ENCODE peak calls at places on chromosomes 12 and 14, in five cellular contexts. W is CD8-positive, alpha-beta memory T cell; N is tibial nerve; V is aorta; X is cardiac muscle cell. O is an unnamed sample.

GRCh38 chr12:58097741-58098140 is 156.4 kb downstream of the ATP23 start:
- DNase-seq in W (no peak), N (no peak), V (no peak), X (no peak), O (no peak)

GRCh38 chr12:6450869-6451347 is 934 bp upstream of the TAPBPL start:
- DNase-seq in W (no peak), N (no peak), V (no peak), X (no peak), O (peak; percentile 45)

GRCh38 chr14:39988939-39989338 is 556.7 kb upstream of the FBXO33 start:
- DNase-seq in W (no peak), N (no peak), V (no peak), X (peak; percentile 49), O (peak; percentile 38)

GRCh38 chr14:102421366-102422057 is 58.8 kb downstream of the TECPR2 start:
- DNase-seq in W (no peak), N (no peak), V (no peak), X (no peak), O (no peak)

GRCh38 chr14:85599939-85600338 is 70.0 kb downstream of the FLRT2 start:
- DNase-seq in W (no peak), N (no peak), V (no peak), X (no peak), O (no peak)

GRCh38 chr14:102795060-102795925 is 18.0 kb downstream of the TRAF3 start:
- DNase-seq in W (no peak), N (peak; percentile 36), V (peak; percentile 72), X (no peak), O (peak; percentile 56)

GRCh38 chr12:124470806-124471205 is 96.6 kb downstream of the NCOR2 start:
- DNase-seq in W (no peak), N (no peak), V (no peak), X (no peak), O (no peak)

GRCh38 chr12:55700255-55701018 is 7.3 kb downstream of the ITGA7 start:
- DNase-seq in W (no peak), N (no peak), V (peak; percentile 70), X (no peak), O (no peak)

GRCh38 chr12:12294215-12295005 is 27.6 kb upstream of the LRP6 start:
- DNase-seq in W (no peak), N (no peak), V (peak; percentile 53), X (peak; percentile 9), O (no peak)

GRCh38 chr12:75705749-75706719 is 194.6 kb upstream of the KRR1 start:
- DNase-seq in W (no peak), N (no peak), V (peak; percentile 77), X (peak; percentile 75), O (no peak)

GRCh38 chr12:65368071-65368470 is 89.6 kb downstream of the MSRB3 start:
- DNase-seq in W (no peak), N (no peak), V (no peak), X (peak; percentile 15), O (no peak)

GRCh38 chr14:26722258-26722657 is 124.4 kb upstream of the NOVA1 start:
- DNase-seq in W (no peak), N (no peak), V (no peak), X (no peak), O (no peak)

GRCh38 chr12:10031771-10032175 is 1.3 kb downstream of the CLEC9A start:
- DNase-seq in W (no peak), N (no peak), V (no peak), X (no peak), O (no peak)

GRCh38 chr12:122687091-122687490 is 16.1 kb downstream of the HCAR2 start:
- DNase-seq in W (no peak), N (no peak), V (no peak), X (no peak), O (no peak)

GRCh38 chr12:6612247-6612646 is 5.1 kb upstream of the CHD4 start:
- DNase-seq in W (peak; percentile 35), N (no peak), V (no peak), X (no peak), O (no peak)

GRCh38 chr12:77273898-77274297 is 208.5 kb upstream of the E2F7 start:
- DNase-seq in W (no peak), N (no peak), V (no peak), X (no peak), O (no peak)

GRCh38 chr12:16165506-16165905 is 112.0 kb downstream of the SLC15A5 start:
- DNase-seq in W (no peak), N (peak; percentile 13), V (no peak), X (peak; percentile 55), O (peak; percentile 58)

GRCh38 chr12:88733003-88733402 is 152.7 kb upstream of the KITLG start:
- DNase-seq in W (no peak), N (no peak), V (no peak), X (no peak), O (no peak)

DNA sequence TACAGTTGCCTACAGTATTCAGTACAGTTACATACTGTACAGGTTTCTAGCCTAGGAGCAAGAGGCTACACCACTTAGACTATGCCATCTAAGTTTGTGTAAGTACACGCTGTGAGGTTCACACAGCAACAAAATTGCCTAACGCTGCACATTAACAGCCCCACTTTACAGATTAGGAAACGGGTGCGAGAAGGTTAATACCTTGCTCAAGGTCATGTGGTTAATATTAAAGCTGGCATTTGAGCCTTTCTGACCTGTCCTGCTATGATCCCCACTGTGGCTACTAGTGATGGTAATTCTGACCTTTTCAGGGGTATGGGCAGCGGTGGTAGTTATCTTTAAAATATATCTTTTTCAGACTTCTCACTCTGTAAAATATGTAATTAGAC is 20.9 kb downstream of the ACVR1B start:
- DNase-seq in W (no peak), N (no peak), V (no peak), X (no peak), O (no peak)
- H3K36me3 ChIP-seq in W (no peaks in the 10 kb centered on the region), N (no peaks in the 10 kb centered on the region), V (peaks cover 5% of the 10 kb centered on the region), X (peaks cover 12% of the 10 kb centered on the region), O (peaks cover 11% of the 10 kb centered on the region)

GRCh38 chr14:59678352-59678751 is 101.7 kb upstream of the CCDC175 start:
- DNase-seq in W (no peak), N (no peak), V (no peak), X (no peak), O (no peak)

GRCh38 chr14:59677771-59678211 is 101.2 kb upstream of the CCDC175 start:
- DNase-seq in W (no peak), N (no peak), V (no peak), X (no peak), O (no peak)

GRCh38 chr14:59675394-59675793 is 98.8 kb upstream of the CCDC175 start:
- DNase-seq in W (no peak), N (no peak), V (no peak), X (no peak), O (no peak)

GRCh38 chr14:59679872-59680271 is 103.3 kb upstream of the CCDC175 start:
- DNase-seq in W (no peak), N (no peak), V (no peak), X (peak; percentile 27), O (no peak)
- H3K36me3 ChIP-seq in W (no peaks in the 10 kb centered on the region), N (no peaks in the 10 kb centered on the region), V (no peaks in the 10 kb centered on the region), X (no peaks in the 10 kb centered on the region), O (no peaks in the 10 kb centered on the region)

DNA sequence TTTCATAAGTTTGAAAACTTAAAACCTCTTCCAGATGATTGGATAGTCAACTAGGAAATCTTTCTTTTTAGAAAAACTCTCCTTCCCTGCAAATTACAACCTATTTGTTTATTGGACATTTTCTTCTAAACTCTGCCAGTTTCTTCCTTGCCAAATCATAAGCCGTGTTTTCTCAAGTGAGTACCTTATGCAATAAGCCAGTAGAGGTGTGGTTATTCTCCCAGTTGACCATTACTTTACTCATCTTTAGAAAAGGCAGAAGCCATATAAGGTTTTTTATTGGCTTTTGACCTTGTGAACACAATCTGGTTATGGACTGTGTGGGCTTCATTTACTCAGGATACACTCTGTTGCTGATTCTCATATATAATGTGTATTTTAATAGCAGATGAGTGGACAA is 14.6 kb downstream of the ACTR6 start:
- DNase-seq in W (no peak), N (no peak), V (no peak), X (no peak), O (no peak)
- H3K36me3 ChIP-seq in W (peaks cover 43% of the 10 kb centered on the region), N (peaks cover 6% of the 10 kb centered on the region), V (peaks cover 3% of the 10 kb centered on the region), X (peaks cover 49% of the 10 kb centered on the region), O (peaks cover 4% of the 10 kb centered on the region)

DNA sequence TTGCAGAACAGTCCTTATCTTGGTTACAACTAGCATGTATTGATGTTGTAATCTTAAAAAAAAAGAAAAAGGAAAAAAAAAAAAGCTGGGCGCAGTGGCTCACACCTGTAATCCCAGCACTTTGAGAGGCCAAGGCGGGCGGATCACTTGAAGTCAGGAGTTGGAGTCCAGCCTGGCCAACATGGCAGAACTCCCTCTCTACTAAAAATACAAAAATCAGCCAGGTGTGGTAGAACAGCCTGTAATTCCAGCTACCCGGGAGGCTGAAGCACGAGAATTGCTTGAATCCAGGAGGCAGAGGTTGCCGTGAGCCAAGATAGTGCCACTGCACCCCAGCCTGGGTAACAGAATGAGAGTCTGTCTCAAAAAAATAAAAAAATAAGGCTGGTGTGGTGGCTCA is 25.6 kb upstream of the TEAD4 start:
- DNase-seq in W (no peak), N (no peak), V (no peak), X (no peak), O (no peak)
- H3K36me3 ChIP-seq in W (peaks cover 10% of the 10 kb centered on the region), N (peaks cover 5% of the 10 kb centered on the region), V (peaks cover 4% of the 10 kb centered on the region), X (peaks cover 34% of the 10 kb centered on the region), O (peaks cover 2% of the 10 kb centered on the region)

DNA sequence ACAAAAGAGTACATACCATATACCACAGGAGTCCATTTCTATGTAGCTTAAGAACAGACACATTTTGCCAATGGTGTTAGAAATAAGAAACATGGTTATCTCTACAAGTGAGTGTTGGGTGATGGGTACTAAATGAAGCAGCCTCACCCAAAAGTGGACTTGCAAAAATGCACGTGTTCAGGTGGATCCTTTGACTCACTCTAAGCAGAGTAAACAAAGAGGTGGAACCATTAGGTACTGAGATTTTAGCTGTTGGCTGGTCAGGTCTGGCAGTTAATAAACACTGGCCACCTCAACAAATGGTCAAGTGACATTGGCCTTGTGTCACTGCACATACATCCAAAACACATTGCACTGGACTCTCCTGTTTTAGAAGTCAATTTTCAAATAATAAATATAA is 27.6 kb downstream of the EVL start:
- DNase-seq in W (no peak), N (no peak), V (no peak), X (no peak), O (no peak)
- H3K36me3 ChIP-seq in W (peaks cover 79% of the 10 kb centered on the region), N (no peaks in the 10 kb centered on the region), V (no peaks in the 10 kb centered on the region), X (peaks cover 5% of the 10 kb centered on the region), O (no peaks in the 10 kb centered on the region)

DNA sequence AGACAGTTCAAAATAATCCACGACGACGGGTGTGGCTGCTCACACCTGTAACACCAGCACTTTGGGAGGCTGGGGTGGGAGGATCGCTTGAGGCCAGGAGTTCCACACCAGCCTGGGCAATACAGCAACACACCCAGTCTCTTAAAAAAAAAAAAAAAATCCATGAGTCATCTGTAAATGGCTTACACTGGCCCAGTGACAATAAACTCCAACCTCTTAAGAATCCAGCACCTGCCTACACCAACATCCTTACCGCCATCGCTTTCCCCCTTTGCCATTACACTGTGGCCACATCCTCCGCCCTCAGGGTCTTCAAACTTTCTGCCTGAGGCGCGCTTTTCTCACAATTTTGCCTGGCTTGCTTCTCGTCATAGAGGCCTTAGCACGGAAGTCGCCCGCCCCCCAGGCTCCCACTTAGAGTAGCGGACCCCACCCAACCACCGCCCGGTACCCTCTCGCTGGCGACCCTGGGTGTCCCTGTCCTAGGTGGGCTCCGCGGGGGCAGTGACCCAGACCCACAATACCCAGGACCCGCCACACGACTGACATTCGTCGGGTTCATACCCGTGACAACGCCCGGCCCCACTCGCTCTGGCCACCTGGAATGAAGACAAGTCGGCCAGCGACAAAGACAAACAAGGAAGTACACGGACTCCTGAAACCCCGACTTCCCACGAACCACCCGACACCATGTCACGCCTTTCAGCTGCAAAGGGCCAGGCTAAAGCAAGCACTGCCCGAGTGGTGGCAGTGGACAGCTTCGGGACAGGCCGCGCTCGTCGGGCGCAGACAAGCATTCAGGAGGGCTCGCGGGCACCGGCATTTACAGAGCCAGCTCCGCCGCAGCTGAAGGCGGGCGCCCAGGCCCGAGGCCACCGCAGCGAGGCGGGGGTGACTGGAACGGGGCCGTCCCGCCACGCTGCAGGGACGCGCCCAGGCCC is 636 bp downstream of the GOLGA3 start:
- DNase-seq in W (no peak), N (no peak), V (peak; percentile 61), X (peak; percentile 52), O (peak; percentile 53)
- H3K36me3 ChIP-seq in W (peaks cover 21% of the 10 kb centered on the region), N (no peaks in the 10 kb centered on the region), V (peaks cover 4% of the 10 kb centered on the region), X (no peaks in the 10 kb centered on the region), O (peaks cover 3% of the 10 kb centered on the region)